ENCODE peak calls at places on chromosome X, in five cellular contexts. T, Y, Z, V and I are unnamed samples.

GRCh38 chrX:143206961-143207360 is 181.2 kb downstream of the SPANXN4 start:
- DNase-seq in Y (no peak), V (no peak), T (no peak), Z (no peak), I (no peak)

GRCh38 chrX:102043380-102043779 is 82.1 kb upstream of the TCEAL2 start:
- DNase-seq in Y (no peak), Z (no peak), V (no peak), T (no peak), I (no peak)

GRCh38 chrX:11890843-11891514 is 132.9 kb downstream of the MSL3 start:
- DNase-seq in Y (no peak), T (no peak), Z (no peak), V (no peak), I (no peak)

GRCh38 chrX:126027229-126027628 is 138.9 kb downstream of the DCAF12L2 start:
- DNase-seq in T (no peak), Z (no peak), Y (no peak), V (no peak), I (no peak)

GRCh38 chrX:130197464-130197863 is 25.7 kb downstream of the RAB33A start:
- DNase-seq in Z (no peak), Y (no peak), T (no peak), V (no peak), I (no peak)

GRCh38 chrX:38694394-38694793 is 106.9 kb upstream of the MID1IP1 start:
- DNase-seq in Z (no peak), T (no peak), Y (no peak), V (no peak), I (no peak)

GRCh38 chrX:12065251-12065650 is 73.0 kb upstream of the FRMPD4 start:
- DNase-seq in Z (no peak), Y (peak), V (no peak), T (peak), I (no peak)

GRCh38 chrX:103864886-103865534 is 33.0 kb upstream of the RAB9B start:
- DNase-seq in T (peak), Z (no peak), Y (no peak), V (no peak), I (no peak)

GRCh38 chrX:8237718-8238117 is 66.7 kb upstream of the VCX2 start:
- DNase-seq in Y (no peak), Z (no peak), T (no peak), V (no peak), I (no peak)

GRCh38 chrX:68261060-68261672 is 172.1 kb downstream of the OPHN1 start:
- DNase-seq in Y (no peak), T (peak), V (no peak), Z (no peak), I (no peak)

GRCh38 chrX:85963736-85964135 is 83.6 kb downstream of the CHM start:
- DNase-seq in V (peak), T (peak), Y (no peak), Z (no peak), I (no peak)

GRCh38 chrX:19064175-19064574 is 58.1 kb downstream of the ADGRG2 start:
- DNase-seq in Z (no peak), Y (no peak), T (peak), V (no peak), I (no peak)

GRCh38 chrX:23327104-23327503 is 7.5 kb upstream of the PTCHD1 start:
- DNase-seq in Z (no peak), Y (no peak), T (no peak), V (no peak), I (no peak)

GRCh38 chrX:138775501-138775900 is 64.0 kb upstream of the FGF13 start:
- DNase-seq in V (no peak), Z (no peak), T (peak), Y (no peak), I (no peak)

GRCh38 chrX:55450259-55450658 is 1.7 kb upstream of the MAGEH1 start:
- DNase-seq in Z (no peak), V (no peak), T (peak), Y (no peak), I (no peak)

GRCh38 chrX:113009005-113009404 is 168.4 kb upstream of the AMOT start:
- DNase-seq in T (no peak), V (no peak), Z (no peak), Y (no peak), I (no peak)

GRCh38 chrX:65596270-65596669 is 61.7 kb upstream of the LAS1L start:
- DNase-seq in Y (no peak), T (peak), V (peak), Z (peak), I (peak)

GRCh38 chrX:149799095-149799721 is 17.5 kb downstream of the MAGEA9 start:
- DNase-seq in V (no peak), Y (no peak), Z (no peak), T (no peak), I (no peak)

GRCh38 chrX:5397409-5397808 is 831.3 kb downstream of the NLGN4X start:
- DNase-seq in Z (no peak), Y (no peak), V (no peak), T (no peak), I (no peak)

GRCh38 chrX:15465896-15466651 is 27.1 kb downstream of the PIR start:
- DNase-seq in V (no peak), Y (no peak), Z (peak), T (peak), I (no peak)

GRCh38 chrX:47836164-47837072 is at the start of gene ZNF81:
- DNase-seq in Z (peak), T (peak), V (peak), Y (no peak), I (peak)

GRCh38 chrX:13123857-13124345 is 79.5 kb upstream of the FAM9C start:
- DNase-seq in Y (no peak), T (peak), Z (no peak), V (no peak), I (no peak)

GRCh38 chrX:153933751-153934472 is 925 bp downstream of the NAA10 start:
- DNase-seq in T (peak), V (no peak), Y (no peak), Z (no peak), I (no peak)

GRCh38 chrX:55695227-55696018 is 22.1 kb upstream of the RRAGB start:
- DNase-seq in T (no peak), V (no peak), Z (no peak), Y (no peak), I (no peak)

GRCh38 chrX:126165721-126166401 is at the start of gene DCAF12L2:
- DNase-seq in Y (no peak), V (no peak), Z (peak), T (peak), I (no peak)

GRCh38 chrX:97683256-97683655 is 799.5 kb downstream of the RPA4 start:
- DNase-seq in V (no peak), Y (no peak), Z (no peak), T (no peak), I (no peak)

GRCh38 chrX:19715711-19716638 is 171.4 kb downstream of the SH3KBP1 start:
- DNase-seq in V (no peak), Z (no peak), T (no peak), Y (no peak), I (no peak)

GRCh38 chrX:70960728-70961127 is 29.8 kb upstream of the SLC7A3 start:
- DNase-seq in V (no peak), T (peak), Z (no peak), Y (no peak), I (no peak)

GRCh38 chrX:23959781-23960180 is 52.0 kb downstream of the CXorf58 start:
- DNase-seq in Y (no peak), Z (peak), V (no peak), T (no peak), I (no peak)

GRCh38 chrX:77628294-77629025 is 157.6 kb downstream of the ATRX start:
- DNase-seq in Z (no peak), V (no peak), Y (no peak), T (no peak), I (no peak)

GRCh38 chrX:40174594-40175415 is 77.0 kb upstream of the BCOR start:
- DNase-seq in Z (peak), V (no peak), T (peak), Y (no peak), I (peak)

GRCh38 chrX:150363561-150364346 is 637 bp downstream of the MAMLD1 start:
- DNase-seq in Z (peak), V (no peak), Y (no peak), T (peak), I (peak)

GRCh38 chrX:10221651-10222050 is 64.9 kb downstream of the CLCN4 start:
- DNase-seq in V (no peak), Y (no peak), T (no peak), Z (no peak), I (no peak)

GRCh38 chrX:120365320-120365719 is 3.4 kb downstream of the ATP1B4 start:
- DNase-seq in T (peak), V (no peak), Y (peak), Z (peak), I (peak)